ENCODE peak calls at places on chromosome X, in seven cellular contexts. One of them, this sample, is unnamed.

GRCh38 chrX:3360881-3361280 is 14.4 kb upstream of the MXRA5 start:
- DNase-seq in T-helper 1 cell: no peak
- DNase-seq in NAMALWA: no peak
- DNase-seq in T-helper 9 cell: no peak
- DNase-seq in astrocyte of the cerebellum: no peak
- DNase-seq in spleen: no peak
- DNase-seq in NCI-H1092 treated with DMSO at 0.1 percent for 48 hours: no peak
- DNase-seq in this sample: no peak

GRCh38 chrX:13778916-13779315 is 38.0 kb downstream of the GPM6B start:
- DNase-seq in astrocyte of the cerebellum: no peak
- DNase-seq in T-helper 9 cell: no peak
- DNase-seq in NAMALWA: no peak
- DNase-seq in T-helper 1 cell: no peak
- DNase-seq in NCI-H1092 treated with DMSO at 0.1 percent for 48 hours: no peak
- DNase-seq in spleen: no peak
- DNase-seq in this sample: no peak

GRCh38 chrX:78366576-78366975 is 39.2 kb upstream of the CYSLTR1 start:
- DNase-seq in T-helper 9 cell: no peak
- DNase-seq in NAMALWA: no peak
- DNase-seq in T-helper 1 cell: no peak
- DNase-seq in spleen: no peak
- DNase-seq in astrocyte of the cerebellum: no peak
- DNase-seq in NCI-H1092 treated with DMSO at 0.1 percent for 48 hours: no peak
- DNase-seq in this sample: no peak

GRCh38 chrX:112678831-112679230 is 907 bp downstream of the LHFPL1 start:
- DNase-seq in spleen: no peak
- DNase-seq in NAMALWA: no peak
- DNase-seq in T-helper 9 cell: no peak
- DNase-seq in astrocyte of the cerebellum: no peak
- DNase-seq in T-helper 1 cell: no peak
- DNase-seq in NCI-H1092 treated with DMSO at 0.1 percent for 48 hours: no peak
- DNase-seq in this sample: no peak

GRCh38 chrX:107706309-107706708 is 69.3 kb downstream of the TSC22D3 start:
- DNase-seq in T-helper 9 cell: no peak
- DNase-seq in T-helper 1 cell: no peak
- DNase-seq in NCI-H1092 treated with DMSO at 0.1 percent for 48 hours: no peak
- DNase-seq in astrocyte of the cerebellum: no peak
- DNase-seq in spleen: no peak
- DNase-seq in NAMALWA: no peak
- DNase-seq in this sample: no peak

GRCh38 chrX:11786862-11787261 is 28.8 kb downstream of the MSL3 start:
- DNase-seq in spleen: no peak
- DNase-seq in T-helper 1 cell: no peak
- DNase-seq in T-helper 9 cell: no peak
- DNase-seq in NAMALWA: no peak
- DNase-seq in astrocyte of the cerebellum: no peak
- DNase-seq in NCI-H1092 treated with DMSO at 0.1 percent for 48 hours: no peak
- DNase-seq in this sample: no peak

GRCh38 chrX:30561191-30561590 is 16.4 kb downstream of the TASL start:
- DNase-seq in NCI-H1092 treated with DMSO at 0.1 percent for 48 hours: no peak
- DNase-seq in T-helper 1 cell: no peak
- DNase-seq in T-helper 9 cell: no peak
- DNase-seq in astrocyte of the cerebellum: no peak
- DNase-seq in NAMALWA: no peak
- DNase-seq in spleen: no peak
- DNase-seq in this sample: no peak

GRCh38 chrX:2632533-2633504 is 58.3 kb upstream of the CD99 start:
- DNase-seq in spleen: no peak
- DNase-seq in T-helper 1 cell: no peak
- DNase-seq in T-helper 9 cell: no peak
- DNase-seq in NCI-H1092 treated with DMSO at 0.1 percent for 48 hours: no peak
- DNase-seq in astrocyte of the cerebellum: no peak
- DNase-seq in NAMALWA: no peak
- DNase-seq in this sample: no peak

GRCh38 chrX:119647089-119647488 is 40.9 kb upstream of the NKRF start:
- DNase-seq in T-helper 1 cell: no peak
- DNase-seq in NAMALWA: no peak
- DNase-seq in T-helper 9 cell: no peak
- DNase-seq in NCI-H1092 treated with DMSO at 0.1 percent for 48 hours: no peak
- DNase-seq in astrocyte of the cerebellum: no peak
- DNase-seq in spleen: no peak
- DNase-seq in this sample: no peak